ENCODE peak calls at places on chromosome 13, in nine cellular contexts. One of them, this sample, is unnamed. For H3K4me1, the result is how much of the 10 kb centered on the place peaks cover.

GRCh38 chr13:30039506-30039905 is 189.1 kb upstream of the UBL3 start:
- DNase-seq in transverse colon: no peak
- DNase-seq in endothelial cell of umbilical vein: no peak
- DNase-seq in IMR-90: no peak
- DNase-seq in heart left ventricle: no peak
- DNase-seq in ovary: no peak
- DNase-seq in tibial nerve: no peak
- DNase-seq in A549: no peak
- DNase-seq in testis: no peak
- DNase-seq in this sample: no peak

GRCh38 chr13:76852991-76853390 is 33.2 kb downstream of the KCTD12 start:
- DNase-seq in transverse colon: no peak
- DNase-seq in ovary: no peak
- DNase-seq in testis: peak
- DNase-seq in endothelial cell of umbilical vein: peak
- DNase-seq in heart left ventricle: no peak
- DNase-seq in IMR-90: peak
- DNase-seq in A549: no peak
- DNase-seq in tibial nerve: no peak
- DNase-seq in this sample: no peak

GRCh38 chr13:39263033-39263432 is 224.8 kb downstream of the NHLRC3 start:
- DNase-seq in ovary: peak
- DNase-seq in endothelial cell of umbilical vein: peak
- DNase-seq in A549: peak
- DNase-seq in IMR-90: peak
- DNase-seq in transverse colon: peak
- DNase-seq in testis: peak
- DNase-seq in tibial nerve: peak
- DNase-seq in heart left ventricle: peak
- DNase-seq in this sample: no peak

GRCh38 chr13:99265162-99265822 is 7.1 kb upstream of the GPR18 start:
- DNase-seq in transverse colon: no peak
- DNase-seq in IMR-90: no peak
- DNase-seq in tibial nerve: no peak
- DNase-seq in endothelial cell of umbilical vein: no peak
- DNase-seq in heart left ventricle: no peak
- DNase-seq in A549: no peak
- DNase-seq in ovary: no peak
- DNase-seq in testis: no peak
- DNase-seq in this sample: no peak

GRCh38 chr13:53200498-53201453 is 172.2 kb downstream of the OLFM4 start:
- DNase-seq in heart left ventricle: peak
- DNase-seq in A549: no peak
- DNase-seq in testis: peak
- DNase-seq in ovary: no peak
- DNase-seq in endothelial cell of umbilical vein: no peak
- DNase-seq in transverse colon: peak
- DNase-seq in tibial nerve: peak
- DNase-seq in IMR-90: peak
- DNase-seq in this sample: peak

GRCh38 chr13:59890064-59890463 is 273.7 kb downstream of the DIAPH3 start:
- DNase-seq in heart left ventricle: no peak
- DNase-seq in testis: no peak
- DNase-seq in IMR-90: peak
- DNase-seq in endothelial cell of umbilical vein: no peak
- DNase-seq in A549: no peak
- DNase-seq in transverse colon: no peak
- DNase-seq in tibial nerve: no peak
- DNase-seq in ovary: no peak
- DNase-seq in this sample: no peak

GRCh38 chr13:48159436-48160225 is 64.7 kb upstream of the MED4 start:
- DNase-seq in endothelial cell of umbilical vein: no peak
- DNase-seq in testis: no peak
- DNase-seq in ovary: no peak
- DNase-seq in IMR-90: no peak
- DNase-seq in tibial nerve: no peak
- DNase-seq in A549: no peak
- DNase-seq in transverse colon: no peak
- DNase-seq in heart left ventricle: no peak
- DNase-seq in this sample: no peak

GRCh38 chr13:27868639-27869435 is 51.0 kb upstream of the PDX1 start:
- DNase-seq in A549: peak
- DNase-seq in tibial nerve: no peak
- DNase-seq in heart left ventricle: no peak
- DNase-seq in IMR-90: peak
- DNase-seq in transverse colon: no peak
- DNase-seq in endothelial cell of umbilical vein: peak
- DNase-seq in ovary: no peak
- DNase-seq in testis: no peak
- DNase-seq in this sample: no peak

GRCh38 chr13:20431080-20431479 is 94.6 kb downstream of the CRYL1 start:
- DNase-seq in testis: no peak
- DNase-seq in ovary: no peak
- DNase-seq in A549: no peak
- DNase-seq in IMR-90: no peak
- DNase-seq in tibial nerve: no peak
- DNase-seq in transverse colon: no peak
- DNase-seq in heart left ventricle: no peak
- DNase-seq in endothelial cell of umbilical vein: no peak
- DNase-seq in this sample: no peak

GRCh38 chr13:80134360-80134759 is 206.6 kb downstream of the SPRY2 start:
- DNase-seq in tibial nerve: no peak
- DNase-seq in heart left ventricle: no peak
- DNase-seq in IMR-90: no peak
- DNase-seq in endothelial cell of umbilical vein: no peak
- DNase-seq in ovary: no peak
- DNase-seq in transverse colon: no peak
- DNase-seq in A549: no peak
- DNase-seq in testis: no peak
- DNase-seq in this sample: no peak

GRCh38 chr13:80131204-80131603 is 209.7 kb downstream of the SPRY2 start:
- DNase-seq in transverse colon: peak
- DNase-seq in A549: peak
- DNase-seq in heart left ventricle: peak
- DNase-seq in ovary: peak
- DNase-seq in IMR-90: peak
- DNase-seq in testis: peak
- DNase-seq in endothelial cell of umbilical vein: peak
- DNase-seq in tibial nerve: peak
- DNase-seq in this sample: peak

GRCh38 chr13:80137994-80138393 is 202.9 kb downstream of the SPRY2 start:
- DNase-seq in A549: no peak
- DNase-seq in transverse colon: no peak
- DNase-seq in IMR-90: no peak
- DNase-seq in heart left ventricle: no peak
- DNase-seq in tibial nerve: no peak
- DNase-seq in ovary: no peak
- DNase-seq in endothelial cell of umbilical vein: no peak
- DNase-seq in testis: no peak
- DNase-seq in this sample: no peak

GRCh38 chr13:80133631-80134083 is 207.3 kb downstream of the SPRY2 start:
- DNase-seq in endothelial cell of umbilical vein: peak
- DNase-seq in ovary: no peak
- DNase-seq in heart left ventricle: no peak
- DNase-seq in IMR-90: no peak
- DNase-seq in tibial nerve: no peak
- DNase-seq in transverse colon: peak
- DNase-seq in A549: no peak
- DNase-seq in testis: no peak
- DNase-seq in this sample: no peak

DNA sequence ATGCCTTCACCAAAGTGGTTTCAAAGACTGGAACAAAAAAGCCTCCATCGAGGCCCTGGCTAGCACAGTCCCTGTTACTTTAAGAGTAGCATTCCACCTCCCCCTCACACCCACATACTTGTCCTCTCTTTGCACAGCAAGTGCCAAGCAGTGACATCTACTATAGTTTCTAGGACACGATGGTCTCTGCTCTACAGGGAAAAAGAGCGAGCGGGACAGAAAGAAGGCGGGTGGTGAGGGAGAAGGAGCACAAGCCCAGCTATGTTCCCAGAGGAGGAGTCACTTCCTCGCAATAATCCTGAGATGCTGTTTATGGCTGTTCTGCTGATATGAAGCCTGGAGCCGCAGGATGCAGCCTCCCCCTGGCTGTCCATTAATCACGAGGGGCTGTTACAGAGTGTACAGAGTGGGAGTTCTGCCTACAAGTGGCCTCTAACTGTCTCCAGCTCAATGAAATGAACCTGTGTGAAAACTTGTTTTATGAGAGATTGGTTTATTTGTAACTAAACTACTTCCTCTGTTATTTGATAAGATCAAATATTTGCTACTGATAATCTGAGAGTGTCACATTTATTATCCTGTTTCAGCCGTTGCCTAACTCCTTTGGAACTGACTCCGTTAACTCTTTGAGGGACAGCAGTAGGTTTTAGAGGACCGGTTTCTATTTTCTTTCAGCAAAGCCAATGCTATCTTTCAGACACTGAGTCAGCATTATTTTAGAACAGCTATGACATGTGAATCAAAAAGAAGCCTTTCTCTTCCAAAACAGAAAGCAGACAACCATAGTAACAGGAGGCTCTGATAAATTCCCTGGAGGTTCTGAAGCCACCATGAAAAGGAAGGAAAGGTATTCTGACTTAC is 208.0 kb downstream of the SPRY2 start:
- DNase-seq in IMR-90: peak
- DNase-seq in tibial nerve: peak
- DNase-seq in A549: peak
- DNase-seq in testis: peak
- DNase-seq in ovary: peak
- DNase-seq in heart left ventricle: peak
- DNase-seq in transverse colon: peak
- DNase-seq in endothelial cell of umbilical vein: peak
- DNase-seq in this sample: no peak
- TF ChIP-seq POLR2A in IMR-90: no peak
- TF ChIP-seq POLR2A in tibial nerve: peak
- TF ChIP-seq POLR2A in A549: no peak
- TF ChIP-seq POLR2A in testis: no peak
- TF ChIP-seq POLR2A in ovary: no peak
- TF ChIP-seq POLR2A in heart left ventricle: peak
- TF ChIP-seq POLR2A in transverse colon: peak
- TF ChIP-seq POLR2A in endothelial cell of umbilical vein: no peak
- TF ChIP-seq POLR2A in this sample: no peak

GRCh38 chr13:26718146-26718545 is 42.4 kb downstream of the GPR12 start:
- DNase-seq in A549: no peak
- DNase-seq in transverse colon: no peak
- DNase-seq in tibial nerve: no peak
- DNase-seq in ovary: no peak
- DNase-seq in endothelial cell of umbilical vein: no peak
- DNase-seq in heart left ventricle: no peak
- DNase-seq in testis: no peak
- DNase-seq in IMR-90: no peak
- DNase-seq in this sample: no peak

GRCh38 chr13:26719356-26719945 is 41.1 kb downstream of the GPR12 start:
- DNase-seq in ovary: no peak
- DNase-seq in endothelial cell of umbilical vein: peak
- DNase-seq in A549: no peak
- DNase-seq in heart left ventricle: no peak
- DNase-seq in tibial nerve: no peak
- DNase-seq in transverse colon: no peak
- DNase-seq in IMR-90: peak
- DNase-seq in testis: no peak
- DNase-seq in this sample: no peak

GRCh38 chr13:26718872-26719271 is 41.7 kb downstream of the GPR12 start:
- DNase-seq in transverse colon: no peak
- DNase-seq in testis: no peak
- DNase-seq in A549: no peak
- DNase-seq in endothelial cell of umbilical vein: no peak
- DNase-seq in ovary: no peak
- DNase-seq in tibial nerve: no peak
- DNase-seq in IMR-90: no peak
- DNase-seq in heart left ventricle: no peak
- DNase-seq in this sample: no peak

GRCh38 chr13:26722321-26722720 is 38.3 kb downstream of the GPR12 start:
- DNase-seq in heart left ventricle: no peak
- DNase-seq in ovary: no peak
- DNase-seq in tibial nerve: no peak
- DNase-seq in testis: no peak
- DNase-seq in A549: no peak
- DNase-seq in IMR-90: no peak
- DNase-seq in transverse colon: no peak
- DNase-seq in endothelial cell of umbilical vein: no peak
- DNase-seq in this sample: no peak

GRCh38 chr13:26721251-26721939 is 39.2 kb downstream of the GPR12 start:
- DNase-seq in testis: no peak
- DNase-seq in A549: peak
- DNase-seq in IMR-90: no peak
- DNase-seq in transverse colon: peak
- DNase-seq in tibial nerve: no peak
- DNase-seq in heart left ventricle: no peak
- DNase-seq in endothelial cell of umbilical vein: no peak
- DNase-seq in ovary: no peak
- DNase-seq in this sample: no peak
- H3K4me1 ChIP-seq in testis: under half
- H3K4me1 ChIP-seq in A549: under half
- H3K4me1 ChIP-seq in IMR-90: under half
- H3K4me1 ChIP-seq in transverse colon: under half
- H3K4me1 ChIP-seq in tibial nerve: under half
- H3K4me1 ChIP-seq in heart left ventricle: under half
- H3K4me1 ChIP-seq in endothelial cell of umbilical vein: under half
- H3K4me1 ChIP-seq in ovary: under half
- H3K4me1 ChIP-seq in this sample: under half

DNA sequence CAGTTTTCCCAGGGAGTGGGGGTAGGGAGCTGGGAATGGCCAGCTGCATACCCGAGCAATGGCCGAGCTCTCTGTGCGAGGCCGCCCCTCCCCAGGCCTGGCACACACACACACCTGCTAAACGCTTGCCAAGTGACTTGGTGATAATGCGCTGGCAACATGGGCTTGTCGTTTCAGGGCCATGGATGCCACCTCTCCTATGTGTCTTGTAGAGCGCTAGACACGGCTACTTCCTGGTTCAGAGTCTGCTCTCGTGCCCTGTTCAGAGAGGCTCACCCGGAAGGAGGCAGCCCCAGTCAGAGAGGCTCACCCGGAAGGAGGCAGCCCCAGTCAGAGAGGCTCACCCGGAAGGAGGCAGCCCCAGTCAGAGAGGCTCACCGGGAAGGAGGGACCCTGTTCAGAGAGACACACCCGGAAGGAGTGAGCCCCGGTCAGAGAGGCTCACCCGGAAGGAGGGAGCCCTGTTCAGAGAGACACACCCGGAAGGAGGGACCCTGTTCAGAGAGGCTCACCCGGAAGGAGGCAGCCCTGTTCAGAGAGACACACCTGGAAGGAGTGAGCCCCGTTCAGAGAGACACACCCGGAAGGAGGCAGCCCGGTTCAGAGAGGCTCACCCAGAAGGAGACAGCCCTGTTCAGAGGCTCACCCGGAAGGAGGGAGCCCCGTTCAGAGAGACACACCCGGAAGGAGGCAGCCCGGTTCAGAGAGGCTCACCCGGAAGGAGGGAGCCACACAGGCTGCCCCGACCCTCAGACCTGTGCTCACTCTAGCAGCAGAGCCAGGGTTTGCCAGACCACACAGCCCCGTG is 4.2 kb downstream of the ADPRHL1 start:
- DNase-seq in transverse colon: peak
- DNase-seq in A549: peak
- DNase-seq in tibial nerve: peak
- DNase-seq in ovary: peak
- DNase-seq in testis: peak
- DNase-seq in endothelial cell of umbilical vein: no peak
- DNase-seq in IMR-90: no peak
- DNase-seq in heart left ventricle: no peak
- DNase-seq in this sample: no peak
- TF ChIP-seq POLR2A in transverse colon: peak
- TF ChIP-seq POLR2A in A549: peak
- TF ChIP-seq POLR2A in tibial nerve: no peak
- TF ChIP-seq POLR2A in ovary: no peak
- TF ChIP-seq POLR2A in testis: no peak
- TF ChIP-seq POLR2A in endothelial cell of umbilical vein: no peak
- TF ChIP-seq POLR2A in IMR-90: no peak
- TF ChIP-seq POLR2A in heart left ventricle: no peak
- TF ChIP-seq POLR2A in this sample: no peak

GRCh38 chr13:37069597-37070103 is 10.2 kb upstream of the SUPT20H start:
- DNase-seq in tibial nerve: no peak
- DNase-seq in transverse colon: no peak
- DNase-seq in testis: no peak
- DNase-seq in heart left ventricle: no peak
- DNase-seq in endothelial cell of umbilical vein: no peak
- DNase-seq in ovary: no peak
- DNase-seq in A549: no peak
- DNase-seq in IMR-90: no peak
- DNase-seq in this sample: no peak
- H3K4me1 ChIP-seq in tibial nerve: under half
- H3K4me1 ChIP-seq in transverse colon: under half
- H3K4me1 ChIP-seq in testis: under half
- H3K4me1 ChIP-seq in heart left ventricle: under half
- H3K4me1 ChIP-seq in endothelial cell of umbilical vein: under half
- H3K4me1 ChIP-seq in ovary: under half
- H3K4me1 ChIP-seq in A549: under half
- H3K4me1 ChIP-seq in IMR-90: under half
- H3K4me1 ChIP-seq in this sample: under half

This sample was measured in suprapubic skin.